ENCODE peak calls at places on chromosomes 2 and 18, in nine cellular contexts. One of them, this sample, is unnamed.

GRCh38 chr18:63183263-63183662 is 136.3 kb downstream of the BCL2 start:
- DNase-seq in Peyer's patch: no peak
- DNase-seq in brain microvascular endothelial cell: no peak
- DNase-seq in body of pancreas: no peak
- DNase-seq in mammary epithelial cell: no peak
- DNase-seq in DND-41: no peak
- DNase-seq in natural killer cell: no peak
- DNase-seq in nephron progenitor cell: no peak
- DNase-seq in H9: no peak
- DNase-seq in this sample: no peak

GRCh38 chr18:73980289-73980979 is 167.2 kb downstream of the FBXO15 start:
- DNase-seq in Peyer's patch: no peak
- DNase-seq in brain microvascular endothelial cell: peak
- DNase-seq in body of pancreas: no peak
- DNase-seq in mammary epithelial cell: peak
- DNase-seq in DND-41: no peak
- DNase-seq in natural killer cell: no peak
- DNase-seq in nephron progenitor cell: peak
- DNase-seq in H9: peak
- DNase-seq in this sample: no peak

GRCh38 chr2:164186596-164186995 is 434.7 kb downstream of the GRB14 start:
- DNase-seq in Peyer's patch: no peak
- DNase-seq in brain microvascular endothelial cell: no peak
- DNase-seq in body of pancreas: no peak
- DNase-seq in mammary epithelial cell: peak
- DNase-seq in DND-41: no peak
- DNase-seq in natural killer cell: no peak
- DNase-seq in nephron progenitor cell: no peak
- DNase-seq in H9: no peak
- DNase-seq in this sample: no peak

GRCh38 chr2:170141865-170142264 is 36.1 kb upstream of the MYO3B start:
- DNase-seq in Peyer's patch: no peak
- DNase-seq in brain microvascular endothelial cell: no peak
- DNase-seq in body of pancreas: no peak
- DNase-seq in mammary epithelial cell: no peak
- DNase-seq in DND-41: no peak
- DNase-seq in natural killer cell: no peak
- DNase-seq in nephron progenitor cell: no peak
- DNase-seq in H9: no peak
- DNase-seq in this sample: no peak

GRCh38 chr2:86398500-86398899 is 42.7 kb upstream of the KDM3A start:
- DNase-seq in Peyer's patch: no peak
- DNase-seq in brain microvascular endothelial cell: no peak
- DNase-seq in body of pancreas: no peak
- DNase-seq in mammary epithelial cell: no peak
- DNase-seq in DND-41: no peak
- DNase-seq in natural killer cell: no peak
- DNase-seq in nephron progenitor cell: no peak
- DNase-seq in H9: no peak
- DNase-seq in this sample: no peak

GRCh38 chr18:31039426-31039825 is 3.1 kb downstream of the DSC3 start:
- DNase-seq in Peyer's patch: no peak
- DNase-seq in brain microvascular endothelial cell: no peak
- DNase-seq in body of pancreas: no peak
- DNase-seq in mammary epithelial cell: peak
- DNase-seq in DND-41: no peak
- DNase-seq in natural killer cell: no peak
- DNase-seq in nephron progenitor cell: no peak
- DNase-seq in H9: no peak
- DNase-seq in this sample: no peak

GRCh38 chr2:31413876-31414550 is 529 bp downstream of the XDH start:
- DNase-seq in Peyer's patch: no peak
- DNase-seq in brain microvascular endothelial cell: no peak
- DNase-seq in body of pancreas: no peak
- DNase-seq in mammary epithelial cell: no peak
- DNase-seq in DND-41: no peak
- DNase-seq in natural killer cell: no peak
- DNase-seq in nephron progenitor cell: no peak
- DNase-seq in H9: no peak
- DNase-seq in this sample: peak

GRCh38 chr2:19846567-19846966 is 55.2 kb downstream of the TTC32 start:
- DNase-seq in Peyer's patch: no peak
- DNase-seq in brain microvascular endothelial cell: no peak
- DNase-seq in body of pancreas: no peak
- DNase-seq in mammary epithelial cell: no peak
- DNase-seq in DND-41: no peak
- DNase-seq in natural killer cell: no peak
- DNase-seq in nephron progenitor cell: no peak
- DNase-seq in H9: no peak
- DNase-seq in this sample: no peak

GRCh38 chr2:102141915-102142828 is at the start of gene IL1R1:
- DNase-seq in Peyer's patch: no peak
- DNase-seq in brain microvascular endothelial cell: peak
- DNase-seq in body of pancreas: peak
- DNase-seq in mammary epithelial cell: peak
- DNase-seq in DND-41: no peak
- DNase-seq in natural killer cell: no peak
- DNase-seq in nephron progenitor cell: peak
- DNase-seq in H9: peak
- DNase-seq in this sample: no peak

GRCh38 chr2:167681234-167681633 is 566.2 kb downstream of the STK39 start:
- DNase-seq in Peyer's patch: no peak
- DNase-seq in brain microvascular endothelial cell: no peak
- DNase-seq in body of pancreas: no peak
- DNase-seq in mammary epithelial cell: no peak
- DNase-seq in DND-41: no peak
- DNase-seq in natural killer cell: no peak
- DNase-seq in nephron progenitor cell: no peak
- DNase-seq in H9: no peak
- DNase-seq in this sample: no peak

GRCh38 chr18:28766721-28767120 is 589.8 kb upstream of the CDH2 start:
- DNase-seq in Peyer's patch: no peak
- DNase-seq in brain microvascular endothelial cell: no peak
- DNase-seq in body of pancreas: no peak
- DNase-seq in mammary epithelial cell: no peak
- DNase-seq in DND-41: no peak
- DNase-seq in natural killer cell: no peak
- DNase-seq in nephron progenitor cell: no peak
- DNase-seq in H9: no peak
- DNase-seq in this sample: no peak

GRCh38 chr2:46239847-46240181 is 57.4 kb upstream of the EPAS1 start:
- DNase-seq in Peyer's patch: peak
- DNase-seq in brain microvascular endothelial cell: no peak
- DNase-seq in body of pancreas: no peak
- DNase-seq in mammary epithelial cell: no peak
- DNase-seq in DND-41: peak
- DNase-seq in natural killer cell: no peak
- DNase-seq in nephron progenitor cell: no peak
- DNase-seq in H9: no peak
- DNase-seq in this sample: peak

GRCh38 chr2:118913131-118913804 is 28.7 kb upstream of the MARCO start:
- DNase-seq in Peyer's patch: no peak
- DNase-seq in brain microvascular endothelial cell: no peak
- DNase-seq in body of pancreas: no peak
- DNase-seq in mammary epithelial cell: peak
- DNase-seq in DND-41: no peak
- DNase-seq in natural killer cell: no peak
- DNase-seq in nephron progenitor cell: no peak
- DNase-seq in H9: no peak
- DNase-seq in this sample: no peak

GRCh38 chr2:193847140-193847539 is 1652.4 kb upstream of the TMEFF2 start:
- DNase-seq in Peyer's patch: no peak
- DNase-seq in brain microvascular endothelial cell: no peak
- DNase-seq in body of pancreas: no peak
- DNase-seq in mammary epithelial cell: peak
- DNase-seq in DND-41: no peak
- DNase-seq in natural killer cell: no peak
- DNase-seq in nephron progenitor cell: no peak
- DNase-seq in H9: no peak
- DNase-seq in this sample: no peak

GRCh38 chr2:207182916-207183315 is 17.2 kb upstream of the KLF7 start:
- DNase-seq in Peyer's patch: no peak
- DNase-seq in brain microvascular endothelial cell: no peak
- DNase-seq in body of pancreas: no peak
- DNase-seq in mammary epithelial cell: no peak
- DNase-seq in DND-41: no peak
- DNase-seq in natural killer cell: no peak
- DNase-seq in nephron progenitor cell: no peak
- DNase-seq in H9: no peak
- DNase-seq in this sample: no peak

GRCh38 chr2:18154812-18155211 is 276.3 kb downstream of the KCNS3 start:
- DNase-seq in Peyer's patch: no peak
- DNase-seq in brain microvascular endothelial cell: no peak
- DNase-seq in body of pancreas: no peak
- DNase-seq in mammary epithelial cell: no peak
- DNase-seq in DND-41: no peak
- DNase-seq in natural killer cell: no peak
- DNase-seq in nephron progenitor cell: no peak
- DNase-seq in H9: no peak
- DNase-seq in this sample: no peak

GRCh38 chr18:28007841-28008240 is 169.1 kb downstream of the CDH2 start:
- DNase-seq in Peyer's patch: no peak
- DNase-seq in brain microvascular endothelial cell: peak
- DNase-seq in body of pancreas: no peak
- DNase-seq in mammary epithelial cell: no peak
- DNase-seq in DND-41: no peak
- DNase-seq in natural killer cell: no peak
- DNase-seq in nephron progenitor cell: no peak
- DNase-seq in H9: no peak
- DNase-seq in this sample: no peak

GRCh38 chr18:40473221-40473620 is 1481.8 kb upstream of the PIK3C3 start:
- DNase-seq in Peyer's patch: no peak
- DNase-seq in brain microvascular endothelial cell: no peak
- DNase-seq in body of pancreas: no peak
- DNase-seq in mammary epithelial cell: no peak
- DNase-seq in DND-41: no peak
- DNase-seq in natural killer cell: no peak
- DNase-seq in nephron progenitor cell: no peak
- DNase-seq in H9: no peak
- DNase-seq in this sample: no peak

GRCh38 chr2:239608723-239609122 is 207.9 kb upstream of the HDAC4 start:
- DNase-seq in Peyer's patch: no peak
- DNase-seq in brain microvascular endothelial cell: no peak
- DNase-seq in body of pancreas: no peak
- DNase-seq in mammary epithelial cell: no peak
- DNase-seq in DND-41: no peak
- DNase-seq in natural killer cell: no peak
- DNase-seq in nephron progenitor cell: no peak
- DNase-seq in H9: peak
- DNase-seq in this sample: no peak

GRCh38 chr2:57453929-57454328 is 592.7 kb upstream of the VRK2 start:
- DNase-seq in Peyer's patch: no peak
- DNase-seq in brain microvascular endothelial cell: no peak
- DNase-seq in body of pancreas: no peak
- DNase-seq in mammary epithelial cell: no peak
- DNase-seq in DND-41: no peak
- DNase-seq in natural killer cell: no peak
- DNase-seq in nephron progenitor cell: no peak
- DNase-seq in H9: no peak
- DNase-seq in this sample: no peak
- TF ChIP-seq CTCF in Peyer's patch: no peak
- TF ChIP-seq CTCF in brain microvascular endothelial cell: peak
- TF ChIP-seq CTCF in body of pancreas: no peak
- TF ChIP-seq CTCF in mammary epithelial cell: peak
- TF ChIP-seq CTCF in DND-41: no peak
- TF ChIP-seq CTCF in natural killer cell: no peak
- TF ChIP-seq CTCF in nephron progenitor cell: peak
- TF ChIP-seq CTCF in H9: peak
- TF ChIP-seq CTCF in this sample: no peak

DNA sequence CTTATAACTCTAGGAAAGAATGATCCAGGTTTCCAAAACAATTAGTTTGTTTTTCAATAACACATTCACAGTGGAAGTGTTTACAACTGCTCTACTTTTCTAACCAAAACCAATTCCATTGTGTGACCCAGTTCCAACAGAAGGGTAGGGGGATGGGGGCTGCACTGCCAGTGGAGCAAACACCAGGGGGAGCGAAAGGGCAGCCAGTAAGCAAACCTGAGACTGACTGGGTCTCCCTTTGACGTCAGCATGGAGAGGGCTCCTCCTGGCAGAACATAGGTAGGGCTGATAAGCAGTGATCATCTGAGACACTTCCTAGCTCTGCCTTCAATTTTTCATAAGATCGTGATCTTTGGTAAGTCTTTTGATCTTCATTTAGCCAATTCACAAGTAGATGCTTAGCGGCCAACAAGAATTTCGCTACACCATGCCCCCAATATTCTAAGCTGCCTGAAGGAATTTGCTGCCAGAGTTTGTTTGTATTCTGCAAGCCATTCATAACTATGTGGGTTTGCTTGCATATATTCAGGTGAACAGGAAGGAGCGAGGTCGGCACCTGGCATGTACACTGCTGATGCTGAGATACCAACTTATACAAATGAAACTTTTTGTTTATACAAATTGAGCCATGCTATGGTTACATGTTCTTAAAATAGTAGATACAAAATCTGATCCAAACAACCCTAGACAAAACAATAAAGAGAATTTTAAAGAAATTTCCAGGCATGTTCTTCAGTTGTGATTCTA is 45.9 kb downstream of the ST6GAL2 start:
- DNase-seq in Peyer's patch: no peak
- DNase-seq in brain microvascular endothelial cell: peak
- DNase-seq in body of pancreas: no peak
- DNase-seq in mammary epithelial cell: no peak
- DNase-seq in DND-41: peak
- DNase-seq in natural killer cell: no peak
- DNase-seq in nephron progenitor cell: peak
- DNase-seq in H9: peak
- DNase-seq in this sample: no peak
- TF ChIP-seq CTCF in Peyer's patch: no peak
- TF ChIP-seq CTCF in brain microvascular endothelial cell: peak
- TF ChIP-seq CTCF in body of pancreas: peak
- TF ChIP-seq CTCF in mammary epithelial cell: no peak
- TF ChIP-seq CTCF in DND-41: peak
- TF ChIP-seq CTCF in natural killer cell: no peak
- TF ChIP-seq CTCF in nephron progenitor cell: peak
- TF ChIP-seq CTCF in H9: peak
- TF ChIP-seq CTCF in this sample: no peak

DNA sequence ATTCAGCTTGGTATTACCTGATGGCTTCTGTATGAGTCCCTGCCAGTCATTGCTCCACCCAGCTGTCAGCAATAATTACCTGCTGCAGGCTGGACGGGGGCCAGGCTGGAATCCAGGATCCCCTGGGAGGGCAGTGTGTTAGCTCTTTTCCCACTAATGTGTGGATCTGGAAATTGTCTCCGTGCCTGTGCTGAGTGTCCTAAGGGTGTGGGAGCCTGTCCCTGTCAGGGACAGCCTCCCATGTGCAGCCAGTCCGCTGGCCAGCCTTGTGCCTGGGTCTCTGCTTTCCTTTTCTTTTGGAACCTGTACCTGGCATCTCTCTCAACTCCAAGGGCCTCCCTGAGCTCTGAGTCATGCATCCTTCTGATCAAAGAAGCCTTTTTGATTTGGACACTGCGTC is 107.2 kb upstream of the SPRED2 start:
- DNase-seq in Peyer's patch: no peak
- DNase-seq in brain microvascular endothelial cell: no peak
- DNase-seq in body of pancreas: no peak
- DNase-seq in mammary epithelial cell: no peak
- DNase-seq in DND-41: no peak
- DNase-seq in natural killer cell: no peak
- DNase-seq in nephron progenitor cell: no peak
- DNase-seq in H9: no peak
- DNase-seq in this sample: no peak
- TF ChIP-seq CTCF in Peyer's patch: no peak
- TF ChIP-seq CTCF in brain microvascular endothelial cell: no peak
- TF ChIP-seq CTCF in body of pancreas: no peak
- TF ChIP-seq CTCF in mammary epithelial cell: no peak
- TF ChIP-seq CTCF in DND-41: no peak
- TF ChIP-seq CTCF in natural killer cell: no peak
- TF ChIP-seq CTCF in nephron progenitor cell: no peak
- TF ChIP-seq CTCF in H9: no peak
- TF ChIP-seq CTCF in this sample: no peak

GRCh38 chr18:32072321-32072720 is 19.4 kb upstream of the RNF138 start:
- DNase-seq in Peyer's patch: no peak
- DNase-seq in brain microvascular endothelial cell: no peak
- DNase-seq in body of pancreas: no peak
- DNase-seq in mammary epithelial cell: no peak
- DNase-seq in DND-41: peak
- DNase-seq in natural killer cell: no peak
- DNase-seq in nephron progenitor cell: no peak
- DNase-seq in H9: no peak
- DNase-seq in this sample: peak
- TF ChIP-seq CTCF in Peyer's patch: peak
- TF ChIP-seq CTCF in brain microvascular endothelial cell: peak
- TF ChIP-seq CTCF in body of pancreas: peak
- TF ChIP-seq CTCF in mammary epithelial cell: peak
- TF ChIP-seq CTCF in DND-41: peak
- TF ChIP-seq CTCF in natural killer cell: peak
- TF ChIP-seq CTCF in nephron progenitor cell: peak
- TF ChIP-seq CTCF in H9: peak
- TF ChIP-seq CTCF in this sample: peak

This sample was measured in activated CD8-positive, alpha-beta T cell treated with anti-CD3 and anti-CD28 coated beads for 36 hours.